ENCODE peak calls at places on chromosomes 16 and 17, in seven cellular contexts. W is IMR-90, F is H1, K is mesendoderm, S is H9, N is neuronal stem cell, R is mesenchymal stem cell. Y is an unnamed sample.

GRCh38 chr17:75845058-75845711 is 981 bp upstream of the UNC13D start:
- DNase-seq in W (peak; percentile 73), F (peak; percentile 87), K (peak; percentile 96), S (peak; percentile 96), N (peak; percentile 59), R (peak; percentile 76), Y (peak; percentile 98)

GRCh38 chr17:76772842-76773521 is 35.1 kb downstream of the MFSD11 start:
- DNase-seq in W (peak; percentile 70), F (no peak), K (peak; percentile 29), S (no peak), N (no peak), R (peak; percentile 95), Y (peak; percentile 12)

GRCh38 chr17:43671075-43671692 is 9.5 kb upstream of the MEOX1 start:
- DNase-seq in W (no peak), F (no peak), K (no peak), S (no peak), N (no peak), R (no peak), Y (no peak)

GRCh38 chr17:79574108-79574507 is 36.7 kb downstream of the RBFOX3 start:
- DNase-seq in W (no peak), F (no peak), K (no peak), S (no peak), N (no peak), R (peak; percentile 21), Y (peak; percentile 37)

GRCh38 chr17:16477255-16477654 is 14.7 kb downstream of the LRRC75A start:
- DNase-seq in W (peak; percentile 89), F (no peak), K (peak; percentile 94), S (peak; percentile 79), N (no peak), R (peak; percentile 87), Y (no peak)

GRCh38 chr17:48056879-48057278 is 8.7 kb downstream of the NFE2L1 start:
- DNase-seq in W (no peak), F (no peak), K (no peak), S (no peak), N (no peak), R (no peak), Y (no peak)

GRCh38 chr16:11047057-11047456 is 102.7 kb downstream of the CLEC16A start:
- DNase-seq in W (peak; percentile 93), F (no peak), K (no peak), S (no peak), N (no peak), R (peak; percentile 64), Y (no peak)

GRCh38 chr17:57637668-57638010 is 107.5 kb downstream of the CCDC182 start:
- DNase-seq in W (no peak), F (no peak), K (no peak), S (no peak), N (no peak), R (no peak), Y (no peak)

GRCh38 chr16:81711609-81712329 is 67.3 kb upstream of the PLCG2 start:
- DNase-seq in W (peak; percentile 92), F (no peak), K (peak; percentile 86), S (peak; percentile 79), N (no peak), R (peak; percentile 96), Y (peak; percentile 97)

GRCh38 chr17:30505868-30506417 is 28.7 kb downstream of the GOSR1 start:
- DNase-seq in W (no peak), F (no peak), K (no peak), S (no peak), N (no peak), R (no peak), Y (no peak)

GRCh38 chr17:31917065-31917529 is 15.6 kb upstream of the UTP6 start:
- DNase-seq in W (no peak), F (peak; percentile 64), K (no peak), S (peak; percentile 49), N (no peak), R (no peak), Y (peak; percentile 84)

GRCh38 chr17:29342148-29342765 is 47.9 kb upstream of the TAOK1 start:
- DNase-seq in W (no peak), F (no peak), K (no peak), S (no peak), N (no peak), R (no peak), Y (no peak)

GRCh38 chr16:80751167-80751566 is 53.2 kb downstream of the CDYL2 start:
- DNase-seq in W (peak; percentile 47), F (no peak), K (peak; percentile 17), S (no peak), N (no peak), R (no peak), Y (peak; percentile 37)

GRCh38 chr17:56319531-56319930 is 166.3 kb downstream of the ANKFN1 start:
- DNase-seq in W (peak; percentile 70), F (no peak), K (peak; percentile 81), S (no peak), N (peak; percentile 32), R (peak; percentile 53), Y (peak; percentile 94)

GRCh38 chr17:69417545-69418483 is 3.3 kb downstream of the MAP2K6 start:
- DNase-seq in W (no peak), F (no peak), K (no peak), S (no peak), N (no peak), R (no peak), Y (no peak)

GRCh38 chr16:67284699-67285646 is 5.6 kb downstream of the PLEKHG4 start:
- DNase-seq in W (peak; percentile 12), F (peak; percentile 82), K (peak; percentile 85), S (peak; percentile 91), N (peak; percentile 20), R (peak; percentile 49), Y (no peak)

GRCh38 chr16:27571433-27572306 is 21.7 kb downstream of the KATNIP start:
- DNase-seq in W (no peak), F (no peak), K (peak; percentile 39), S (no peak), N (no peak), R (no peak), Y (no peak)

GRCh38 chr17:3937359-3937758 is 21.1 kb upstream of the P2RX1 start:
- DNase-seq in W (no peak), F (no peak), K (no peak), S (no peak), N (no peak), R (no peak), Y (no peak)

GRCh38 chr16:69410285-69410990 is 14.0 kb upstream of the CYB5B start:
- DNase-seq in W (peak; percentile 83), F (no peak), K (no peak), S (no peak), N (no peak), R (peak; percentile 77), Y (no peak)

GRCh38 chr16:29900888-29901606 is 759 bp downstream of the ASPHD1 start:
- DNase-seq in W (no peak), F (peak; percentile 58), K (no peak), S (no peak), N (no peak), R (no peak), Y (no peak)

GRCh38 chr16:62036101-62036806 is at the start of gene CDH8:
- DNase-seq in W (no peak), F (peak; percentile 82), K (peak; percentile 75), S (peak; percentile 85), N (peak; percentile 84), R (no peak), Y (peak; percentile 75)

GRCh38 chr16:79312502-79312901 is 288.0 kb downstream of the MAF start:
- DNase-seq in W (no peak), F (no peak), K (peak; percentile 72), S (no peak), N (no peak), R (no peak), Y (peak; percentile 74)

GRCh38 chr16:57231821-57232350 is 13.2 kb upstream of the ARL2BP start:
- DNase-seq in W (peak; percentile 1), F (no peak), K (no peak), S (no peak), N (no peak), R (no peak), Y (peak; percentile 93)
- H4K8ac ChIP-seq in W (no peak overlapping the region), F (peak overlapping the region; percentile 41), K (no peak overlapping the region), S (no peak overlapping the region), N (no peak overlapping the region), R (no peak overlapping the region), Y (no peak overlapping the region)

GRCh38 chr16:88287219-88287618 is 95.5 kb upstream of the ZNF469 start:
- DNase-seq in W (no peak), F (peak; percentile 76), K (peak; percentile 22), S (no peak), N (no peak), R (no peak), Y (peak; percentile 19)
- H4K8ac ChIP-seq in W (no peak overlapping the region), F (no peak overlapping the region), K (no peak overlapping the region), S (no peak overlapping the region), N (no peak overlapping the region), R (no peak overlapping the region), Y (no peak overlapping the region)

GRCh38 chr16:89498839-89499238 is 8.5 kb upstream of the ANKRD11 start:
- DNase-seq in W (no peak), F (no peak), K (no peak), S (no peak), N (no peak), R (peak; percentile 96), Y (no peak)

GRCh38 chr16:89491238-89491869 is 993 bp upstream of the ANKRD11 start:
- DNase-seq in W (no peak), F (no peak), K (peak; percentile 90), S (no peak), N (peak; percentile 31), R (peak; percentile 85), Y (no peak)

GRCh38 chr16:89491974-89492687 is 1.8 kb upstream of the ANKRD11 start:
- DNase-seq in W (no peak), F (no peak), K (no peak), S (no peak), N (no peak), R (no peak), Y (no peak)

GRCh38 chr16:89493776-89494175 is 3.4 kb upstream of the ANKRD11 start:
- DNase-seq in W (no peak), F (no peak), K (no peak), S (no peak), N (no peak), R (no peak), Y (no peak)

GRCh38 chr16:89495121-89495520 is 4.8 kb upstream of the ANKRD11 start:
- DNase-seq in W (peak; percentile 80), F (no peak), K (no peak), S (no peak), N (no peak), R (peak; percentile 85), Y (no peak)
- H4K8ac ChIP-seq in W (no peak overlapping the region), F (no peak overlapping the region), K (no peak overlapping the region), S (peak overlapping the region; percentile 94), N (no peak overlapping the region), R (no peak overlapping the region), Y (no peak overlapping the region)

GRCh38 chr17:1100382-1100781 is 79.4 kb downstream of the ABR start:
- DNase-seq in W (no peak), F (no peak), K (no peak), S (no peak), N (no peak), R (no peak), Y (no peak)

GRCh38 chr17:1094591-1094990 is 85.2 kb downstream of the ABR start:
- DNase-seq in W (no peak), F (no peak), K (no peak), S (no peak), N (no peak), R (no peak), Y (no peak)

GRCh38 chr17:1095093-1095852 is 84.5 kb downstream of the ABR start:
- DNase-seq in W (no peak), F (no peak), K (no peak), S (no peak), N (no peak), R (no peak), Y (peak; percentile 31)

GRCh38 chr17:1095853-1096675 is 83.7 kb downstream of the ABR start:
- DNase-seq in W (no peak), F (no peak), K (no peak), S (no peak), N (no peak), R (no peak), Y (no peak)

GRCh38 chr17:1099242-1099641 is 80.5 kb downstream of the ABR start:
- DNase-seq in W (no peak), F (no peak), K (no peak), S (no peak), N (no peak), R (no peak), Y (no peak)
- H4K8ac ChIP-seq in W (no peak overlapping the region), F (no peak overlapping the region), K (no peak overlapping the region), S (no peak overlapping the region), N (no peak overlapping the region), R (no peak overlapping the region), Y (no peak overlapping the region)

Y was measured in trophoblast cell.